ENCODE peak calls at places on chromosomes 13 and 19, in seven cellular contexts. F is upper lobe of right lung, H is cardiac muscle cell, S is ovary, J is fibroblast of mammary gland, P is lung, O is adrenal gland. K is an unnamed sample.

GRCh38 chr19:51103811-51104470 is 4.3 kb downstream of the CTU1 start:
- DNase-seq in S (no peak), O (no peak), P (no peak), J (no peak), H (no peak), F (no peak), K (no peak)

GRCh38 chr13:29901714-29902631 is 51.6 kb upstream of the UBL3 start:
- DNase-seq in S (no peak), H (no peak), F (no peak), O (peak), P (peak), J (peak), K (peak)

GRCh38 chr13:38415233-38415632 is 65.6 kb downstream of the UFM1 start:
- DNase-seq in O (no peak), P (no peak), J (no peak), F (no peak), S (no peak), H (peak), K (peak)

GRCh38 chr19:13329766-13330165 is 176.5 kb downstream of the CACNA1A start:
- DNase-seq in F (no peak), O (no peak), J (no peak), S (no peak), H (no peak), P (no peak), K (no peak)

GRCh38 chr13:101265934-101266333 is 150.4 kb downstream of the NALCN start:
- DNase-seq in P (no peak), S (no peak), H (no peak), O (no peak), J (peak), F (no peak), K (no peak)

GRCh38 chr13:110811751-110812110 is 98.2 kb downstream of the ING1 start:
- DNase-seq in F (no peak), S (no peak), P (no peak), H (no peak), J (no peak), O (no peak), K (no peak)

GRCh38 chr13:41811588-41812021 is 149.3 kb downstream of the VWA8 start:
- DNase-seq in P (no peak), H (no peak), O (no peak), S (no peak), F (no peak), J (no peak), K (no peak)

GRCh38 chr13:51803018-51803417 is 945 bp downstream of the DHRS12 start:
- DNase-seq in H (no peak), P (no peak), F (no peak), S (peak), J (no peak), O (no peak), K (no peak)

GRCh38 chr13:33228645-33229445 is 56.7 kb downstream of the STARD13 start:
- DNase-seq in O (no peak), H (peak), S (no peak), J (peak), F (no peak), P (no peak), K (peak)

GRCh38 chr13:90362718-90363117 is 984.8 kb upstream of the MIR17HG start:
- DNase-seq in P (no peak), S (no peak), H (no peak), O (no peak), F (no peak), J (peak), K (no peak)

GRCh38 chr19:29833614-29834261 is 21.9 kb downstream of the CCNE1 start:
- DNase-seq in F (peak), J (no peak), H (no peak), O (no peak), S (no peak), P (no peak), K (peak)

GRCh38 chr13:99425485-99426341 is 75.6 kb upstream of the TM9SF2 start:
- DNase-seq in F (no peak), J (no peak), O (no peak), H (peak), P (no peak), S (no peak), K (no peak)

GRCh38 chr19:38792250-38793111 is 3.5 kb downstream of the LGALS7B start:
- DNase-seq in P (peak), J (peak), S (no peak), H (no peak), O (no peak), F (peak), K (peak)

DNA sequence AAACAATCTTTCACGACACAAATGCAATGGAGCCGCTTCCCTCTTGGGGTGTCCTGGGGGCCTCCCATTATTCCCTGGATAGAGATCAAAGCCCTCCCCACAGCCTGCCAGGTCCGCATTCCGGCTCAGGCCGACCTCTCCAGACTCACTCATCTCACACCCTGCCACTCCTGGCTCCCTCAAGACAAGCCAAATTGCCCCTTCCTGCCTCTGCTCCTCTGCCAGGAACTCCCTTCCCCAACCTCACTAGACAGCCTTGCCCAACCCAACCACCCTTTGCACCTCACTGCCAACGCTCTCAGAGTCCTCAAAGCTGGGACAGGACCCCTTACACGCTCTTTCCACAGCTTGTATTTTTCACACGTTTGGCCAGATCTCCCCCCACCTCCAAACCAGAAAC is 1.5 kb downstream of the ABHD17A start:
- DNase-seq in S (no peak), P (no peak), F (no peak), J (no peak), H (no peak), O (no peak), K (no peak)
- H3K4me3 ChIP-seq in S (peak), P (peak), F (peak), J (peak), H (peak), O (peak), K (peak)

GRCh38 chr13:39874331-39875055 is 219.0 kb downstream of the COG6 start:
- DNase-seq in J (peak), H (no peak), O (no peak), F (no peak), S (no peak), P (no peak), K (no peak)

GRCh38 chr13:39875111-39875510 is 219.6 kb downstream of the COG6 start:
- DNase-seq in O (no peak), S (no peak), J (peak), H (no peak), P (no peak), F (no peak), K (no peak)

GRCh38 chr13:39867807-39868206 is 212.3 kb downstream of the COG6 start:
- DNase-seq in H (no peak), P (no peak), F (no peak), J (no peak), S (no peak), O (no peak), K (no peak)

GRCh38 chr13:39866722-39867121 is 211.3 kb downstream of the COG6 start:
- DNase-seq in H (no peak), F (no peak), O (no peak), P (no peak), S (no peak), J (no peak), K (no peak)

DNA sequence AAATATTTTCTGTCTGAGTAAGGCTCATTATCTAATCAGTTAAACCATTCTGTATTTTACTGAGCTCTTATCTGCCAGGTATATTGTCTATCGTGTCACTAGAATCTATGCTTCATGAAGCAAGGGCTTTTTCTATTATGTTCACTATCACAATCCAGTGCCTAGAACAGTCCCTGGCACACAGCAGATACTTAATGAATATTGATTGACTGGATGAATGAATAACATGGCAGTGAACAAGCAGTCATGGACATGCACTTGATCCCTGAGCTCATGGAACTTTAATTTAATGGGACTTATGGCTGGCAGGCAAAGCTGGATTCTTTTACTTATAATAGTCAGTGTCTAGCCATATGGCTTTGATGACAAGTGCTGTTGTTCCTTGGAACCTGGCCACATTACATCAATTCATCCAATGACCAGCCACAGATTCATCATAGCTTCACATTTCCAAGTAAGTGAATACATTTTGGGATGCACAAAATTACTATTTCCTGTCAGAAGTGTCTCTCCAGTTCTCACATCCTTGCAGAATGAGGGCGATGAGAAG is 214.8 kb downstream of the COG6 start:
- DNase-seq in O (no peak), J (peak), S (no peak), P (no peak), F (no peak), H (no peak), K (no peak)
- TF ChIP-seq CTCF in O (no peak), J (no peak), S (no peak), P (no peak), F (no peak), H (no peak), K (no peak)

GRCh38 chr13:40486518-40487163 is 179.8 kb downstream of the FOXO1 start:
- DNase-seq in P (no peak), F (no peak), S (no peak), O (no peak), J (no peak), H (no peak), K (no peak)
- H3K4me3 ChIP-seq in P (no peak), F (no peak), S (no peak), O (no peak), J (no peak), H (no peak), K (no peak)

GRCh38 chr13:97367016-97367415 is 67.0 kb upstream of the RAP2A start:
- DNase-seq in O (no peak), F (no peak), H (no peak), P (no peak), S (no peak), J (peak), K (no peak)

GRCh38 chr13:97367427-97367826 is 66.5 kb upstream of the RAP2A start:
- DNase-seq in O (peak), F (no peak), P (no peak), S (no peak), J (peak), H (no peak), K (peak)

GRCh38 chr13:97364827-97365226 is 69.1 kb upstream of the RAP2A start:
- DNase-seq in P (no peak), H (no peak), F (no peak), S (no peak), J (no peak), O (no peak), K (no peak)

GRCh38 chr13:97364031-97364430 is 69.9 kb upstream of the RAP2A start:
- DNase-seq in S (no peak), H (no peak), P (no peak), O (no peak), J (peak), F (no peak), K (no peak)

GRCh38 chr13:97366172-97366688 is 67.7 kb upstream of the RAP2A start:
- DNase-seq in J (peak), P (no peak), O (no peak), F (no peak), H (no peak), S (no peak), K (no peak)
- TF ChIP-seq CTCF in J (peak), P (no peak), O (no peak), F (no peak), H (peak), S (no peak), K (peak)

GRCh38 chr13:79662882-79663281 is 181.9 kb downstream of the NDFIP2 start:
- DNase-seq in S (no peak), O (no peak), H (peak), J (no peak), F (no peak), P (no peak), K (no peak)

GRCh38 chr13:79659161-79659560 is 178.2 kb downstream of the NDFIP2 start:
- DNase-seq in S (no peak), H (peak), F (no peak), O (no peak), P (no peak), J (peak), K (peak)

GRCh38 chr13:79658333-79658975 is 177.5 kb downstream of the NDFIP2 start:
- DNase-seq in P (no peak), H (peak), S (no peak), J (no peak), F (no peak), O (no peak), K (no peak)

GRCh38 chr13:79663420-79663819 is 182.5 kb downstream of the NDFIP2 start:
- DNase-seq in O (no peak), S (no peak), F (no peak), J (no peak), H (peak), P (no peak), K (no peak)

DNA sequence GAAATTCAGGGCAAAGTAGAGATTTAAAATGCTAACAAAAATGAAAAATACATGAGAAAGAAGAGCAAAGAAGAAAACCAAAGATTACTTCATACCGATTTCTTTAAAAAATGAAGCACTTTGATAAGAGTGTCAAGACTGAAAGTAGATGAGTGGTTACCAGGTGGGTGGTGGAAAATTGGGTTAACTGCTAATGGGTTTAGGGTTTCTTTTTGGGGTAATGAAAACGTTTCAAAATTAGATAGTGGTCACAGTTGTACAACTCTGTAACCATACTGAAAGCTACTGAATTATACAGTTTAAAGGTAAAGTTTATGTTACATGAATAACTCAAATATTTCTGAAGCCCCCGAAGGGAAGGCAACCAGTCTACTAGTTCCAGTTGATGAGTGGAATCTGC is 179.4 kb downstream of the NDFIP2 start:
- DNase-seq in F (no peak), O (no peak), J (no peak), S (no peak), H (no peak), P (no peak), K (no peak)
- H3K4me3 ChIP-seq in F (no peak), O (no peak), J (no peak), S (no peak), H (no peak), P (no peak), K (no peak)

DNA sequence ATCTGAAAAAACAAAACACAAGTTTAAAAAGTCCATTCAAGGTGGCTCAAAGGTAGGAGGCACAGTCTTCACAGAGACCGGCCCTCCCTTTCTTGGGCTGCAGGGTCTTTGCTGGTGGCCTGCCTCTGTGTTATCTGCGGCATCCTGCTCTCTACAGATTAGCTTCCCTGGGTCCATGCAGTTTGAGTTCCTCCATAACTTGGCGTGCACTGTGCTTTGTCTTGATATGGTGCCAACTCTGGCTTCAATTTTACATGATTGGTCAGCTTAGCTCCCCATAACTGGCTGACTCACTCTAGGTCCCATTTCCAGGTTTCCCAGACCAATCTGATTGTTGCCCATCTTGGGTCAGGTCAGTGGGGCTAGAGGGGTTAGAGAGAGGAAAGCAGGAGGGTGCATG is 41.8 kb downstream of the TPT1 start:
- DNase-seq in P (no peak), F (no peak), S (no peak), H (no peak), J (peak), O (no peak), K (no peak)
- TF ChIP-seq CTCF in P (no peak), F (no peak), S (no peak), H (no peak), J (no peak), O (no peak), K (no peak)

GRCh38 chr19:44112802-44113137 is 429 bp upstream of the ZNF225 start:
- DNase-seq in F (no peak), O (no peak), S (no peak), P (no peak), H (no peak), J (no peak), K (no peak)

GRCh38 chr19:44113784-44114390 is 688 bp downstream of the ZNF225 start:
- DNase-seq in O (peak), S (peak), F (no peak), P (peak), J (no peak), H (no peak), K (no peak)

GRCh38 chr19:44109458-44109857 is 3.7 kb upstream of the ZNF225 start:
- DNase-seq in H (no peak), O (no peak), F (no peak), P (no peak), S (no peak), J (no peak), K (no peak)

GRCh38 chr19:44113138-44113783 is at the start of gene ZNF225:
- DNase-seq in J (peak), O (peak), S (peak), H (peak), F (peak), P (peak), K (peak)

DNA sequence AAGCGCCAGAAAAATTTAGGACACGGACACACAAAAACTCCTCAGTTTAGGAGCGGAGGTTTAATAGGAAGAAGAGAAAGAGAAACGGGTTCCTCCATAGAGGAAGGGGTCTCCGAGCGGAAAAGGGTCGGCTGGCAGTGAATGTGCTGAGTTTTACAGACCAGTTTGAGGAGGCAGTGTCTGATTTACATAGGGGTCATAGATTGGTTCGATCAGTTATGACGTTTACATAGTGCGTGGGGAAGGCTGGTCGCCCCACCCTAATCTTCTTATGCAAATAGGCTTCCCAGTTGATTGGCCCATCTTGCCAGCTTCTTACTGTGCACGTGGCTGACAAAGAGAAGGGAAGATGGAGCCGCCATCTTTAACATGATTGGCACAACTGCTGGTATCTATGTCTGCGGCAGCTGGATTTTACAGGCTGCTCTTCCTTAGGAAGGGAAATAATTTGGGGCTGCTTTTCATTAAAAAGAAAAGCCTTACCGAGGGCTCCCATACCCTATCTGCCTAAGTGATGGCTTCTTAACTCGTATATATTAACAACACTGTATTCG is 1.2 kb upstream of the ZNF225 start:
- DNase-seq in J (peak), H (peak), O (no peak), F (no peak), S (no peak), P (no peak), K (peak)
- H3K4me3 ChIP-seq in J (peak), H (peak), O (no peak), F (peak), S (peak), P (no peak), K (peak)

DNA sequence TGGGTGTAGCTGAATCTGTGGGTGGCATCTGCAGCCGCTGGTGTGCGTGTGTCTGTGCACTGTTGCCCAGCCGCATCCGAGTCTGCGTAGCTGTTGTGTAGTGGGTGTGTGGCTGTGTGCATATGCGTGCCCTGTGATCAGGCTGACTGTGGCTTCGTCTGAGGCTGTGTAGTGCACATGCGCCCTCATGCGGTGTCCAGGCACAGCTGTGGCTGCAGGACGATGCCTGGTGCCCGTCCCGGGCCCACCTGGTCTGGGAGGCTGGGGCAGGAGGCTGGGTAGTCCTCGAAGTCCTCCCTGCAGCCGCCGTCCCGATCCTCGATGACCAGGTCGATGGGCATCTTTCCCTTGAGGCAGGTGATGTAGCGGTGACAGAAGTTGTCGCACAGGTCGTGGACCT is 4.9 kb downstream of the MEIS3 start:
- DNase-seq in S (no peak), P (no peak), H (peak), F (no peak), J (no peak), O (no peak), K (peak)
- TF ChIP-seq CTCF in S (no peak), P (no peak), H (no peak), F (no peak), J (no peak), O (no peak), K (peak)